ENCODE peak calls at places on chromosomes 7 and 10, in ten cellular contexts. Y is A673; H is naive thymus-derived CD4-positive, alpha-beta T cell; F is psoas muscle; N is keratinocyte; K is endothelial cell of umbilical vein; V is Peyer's patch; C is suprapubic skin; J is right cardiac atrium; X is hepatocyte. T is an unnamed sample. For H3K4me1 and H3K27me3, the result is how much of the 10 kb centered on the place peaks cover.

GRCh38 chr10:37707829-37708578 is 149.4 kb downstream of the ZNF248 start:
- DNase-seq in Y (no peak), H (no peak), F (no peak), N (no peak), K (no peak), V (no peak), C (no peak), J (no peak), X (no peak), T (no peak)

GRCh38 chr10:132436861-132437410 is 39.9 kb downstream of the PWWP2B start:
- DNase-seq in Y (no peak), H (no peak), F (no peak), N (no peak), K (no peak), V (no peak), C (no peak), J (no peak), X (no peak), T (no peak)

GRCh38 chr7:134755422-134756022 is 23.9 kb upstream of the CALD1 start:
- DNase-seq in Y (no peak), H (no peak), F (no peak), N (no peak), K (peak), V (no peak), C (no peak), J (peak), X (peak), T (peak)

GRCh38 chr7:141708053-141708452 is at the start of gene WEE2:
- DNase-seq in Y (no peak), H (no peak), F (no peak), N (no peak), K (no peak), V (no peak), C (no peak), J (no peak), X (no peak), T (no peak)

GRCh38 chr10:601356-601963 is 88.0 kb downstream of the DIP2C start:
- DNase-seq in Y (no peak), H (no peak), F (no peak), N (no peak), K (no peak), V (no peak), C (no peak), J (no peak), X (no peak), T (no peak)

GRCh38 chr7:28293529-28293835 is 112.9 kb upstream of the JAZF1 start:
- DNase-seq in Y (peak), H (no peak), F (no peak), N (no peak), K (no peak), V (no peak), C (no peak), J (no peak), X (no peak), T (no peak)

GRCh38 chr10:126315471-126316177 is 72.7 kb downstream of the ADAM12 start:
- DNase-seq in Y (no peak), H (no peak), F (no peak), N (no peak), K (no peak), V (no peak), C (no peak), J (no peak), X (peak), T (no peak)

GRCh38 chr7:151868805-151869188 is 8.1 kb downstream of the PRKAG2 start:
- DNase-seq in Y (no peak), H (no peak), F (no peak), N (no peak), K (no peak), V (no peak), C (no peak), J (no peak), X (no peak), T (no peak)

GRCh38 chr10:132979491-132980425 is 37.4 kb upstream of the CFAP46 start:
- DNase-seq in Y (no peak), H (no peak), F (no peak), N (no peak), K (no peak), V (peak), C (no peak), J (no peak), X (no peak), T (no peak)

GRCh38 chr10:103498936-103499638 is 5.6 kb downstream of the NEURL1 start:
- DNase-seq in Y (no peak), H (no peak), F (no peak), N (no peak), K (no peak), V (no peak), C (no peak), J (no peak), X (no peak), T (no peak)

GRCh38 chr7:16804674-16805439 is at the start of gene AGR2:
- DNase-seq in Y (no peak), H (no peak), F (no peak), N (peak), K (no peak), V (peak), C (no peak), J (no peak), X (peak), T (no peak)

GRCh38 chr7:33155811-33156210 is 26.4 kb downstream of the BBS9 start:
- DNase-seq in Y (no peak), H (no peak), F (no peak), N (no peak), K (no peak), V (no peak), C (no peak), J (no peak), X (no peak), T (no peak)

GRCh38 chr10:132458595-132459251 is 61.7 kb downstream of the PWWP2B start:
- DNase-seq in Y (peak), H (peak), F (peak), N (no peak), K (peak), V (peak), C (peak), J (peak), X (peak), T (peak)

GRCh38 chr7:116906391-116906790 is 44.0 kb downstream of the CAPZA2 start:
- DNase-seq in Y (no peak), H (no peak), F (no peak), N (no peak), K (no peak), V (no peak), C (no peak), J (no peak), X (no peak), T (no peak)

GRCh38 chr7:151059362-151060112 is at the start of gene SLC4A2:
- DNase-seq in Y (peak), H (peak), F (peak), N (no peak), K (peak), V (peak), C (peak), J (peak), X (peak), T (peak)

GRCh38 chr10:8138471-8138870 is 84.0 kb downstream of the GATA3 start:
- DNase-seq in Y (peak), H (no peak), F (no peak), N (no peak), K (peak), V (no peak), C (no peak), J (no peak), X (no peak), T (no peak)

GRCh38 chr7:30785786-30786185 is 14.6 kb downstream of the MINDY4 start:
- DNase-seq in Y (no peak), H (no peak), F (no peak), N (no peak), K (no peak), V (peak), C (no peak), J (no peak), X (no peak), T (no peak)

GRCh38 chr10:73653701-73654100 is 2.1 kb downstream of the SYNPO2L start:
- DNase-seq in Y (peak), H (no peak), F (no peak), N (no peak), K (no peak), V (no peak), C (no peak), J (no peak), X (no peak), T (no peak)

GRCh38 chr10:71244638-71245419 is 32.5 kb downstream of the UNC5B start:
- DNase-seq in Y (peak), H (no peak), F (peak), N (no peak), K (peak), V (peak), C (no peak), J (peak), X (peak), T (peak)

GRCh38 chr7:136294977-136295376 is 317.8 kb upstream of the MTPN start:
- DNase-seq in Y (no peak), H (no peak), F (no peak), N (no peak), K (no peak), V (no peak), C (no peak), J (no peak), X (no peak), T (no peak)

GRCh38 chr7:64037095-64037494 is 8.1 kb upstream of the ZNF727 start:
- DNase-seq in Y (no peak), H (no peak), F (no peak), N (no peak), K (no peak), V (no peak), C (no peak), J (no peak), X (no peak), T (no peak)

GRCh38 chr7:125136341-125136740 is 206.7 kb upstream of the POT1 start:
- DNase-seq in Y (no peak), H (no peak), F (no peak), N (peak), K (no peak), V (no peak), C (no peak), J (no peak), X (no peak), T (no peak)

GRCh38 chr7:99270702-99271101 is 1.9 kb upstream of the MYH16 start:
- DNase-seq in Y (no peak), H (no peak), F (no peak), N (no peak), K (no peak), V (no peak), C (no peak), J (no peak), X (no peak), T (no peak)

GRCh38 chr7:116779921-116780320 is 82.5 kb upstream of the CAPZA2 start:
- DNase-seq in Y (no peak), H (no peak), F (no peak), N (no peak), K (no peak), V (no peak), C (no peak), J (no peak), X (no peak), T (no peak)

GRCh38 chr7:15967121-15967520 is 280.6 kb upstream of the MEOX2 start:
- DNase-seq in Y (no peak), H (no peak), F (no peak), N (no peak), K (no peak), V (no peak), C (no peak), J (no peak), X (no peak), T (no peak)

GRCh38 chr10:6148251-6148691 is 54.5 kb upstream of the PFKFB3 start:
- DNase-seq in Y (no peak), H (no peak), F (no peak), N (no peak), K (no peak), V (no peak), C (no peak), J (no peak), X (no peak), T (no peak)

GRCh38 chr7:151553356-151553755 is 33.7 kb upstream of the RHEB start:
- DNase-seq in Y (no peak), H (no peak), F (no peak), N (no peak), K (no peak), V (no peak), C (no peak), J (no peak), X (no peak), T (no peak)

GRCh38 chr10:35639651-35640311 is 2.3 kb downstream of the FZD8 start:
- DNase-seq in Y (peak), H (no peak), F (peak), N (no peak), K (peak), V (no peak), C (peak), J (peak), X (peak), T (peak)

GRCh38 chr7:2066251-2066919 is 166.4 kb downstream of the MAD1L1 start:
- DNase-seq in Y (no peak), H (peak), F (no peak), N (no peak), K (no peak), V (no peak), C (no peak), J (no peak), X (no peak), T (peak)

GRCh38 chr7:149558149-149558861 is 60.7 kb upstream of the ZNF746 start:
- DNase-seq in Y (no peak), H (no peak), F (no peak), N (peak), K (no peak), V (no peak), C (no peak), J (no peak), X (no peak), T (no peak)

GRCh38 chr10:87505366-87506113 is 847 bp downstream of the MINPP1 start:
- DNase-seq in Y (peak), H (peak), F (no peak), N (no peak), K (peak), V (peak), C (peak), J (peak), X (peak), T (peak)

GRCh38 chr10:17430647-17431355 is 23.6 kb downstream of the ST8SIA6 start:
- DNase-seq in Y (peak), H (peak), F (peak), N (no peak), K (peak), V (peak), C (no peak), J (peak), X (peak), T (peak)

GRCh38 chr10:93464826-93465388 is 17.2 kb downstream of the MYOF start:
- DNase-seq in Y (no peak), H (no peak), F (no peak), N (no peak), K (peak), V (no peak), C (no peak), J (no peak), X (no peak), T (no peak)

GRCh38 chr7:34452363-34452762 is 205.7 kb upstream of the NPSR1 start:
- DNase-seq in Y (no peak), H (no peak), F (no peak), N (no peak), K (peak), V (no peak), C (no peak), J (no peak), X (no peak), T (no peak)

GRCh38 chr10:23694446-23694920 is 255.6 kb downstream of the OTUD1 start:
- DNase-seq in Y (peak), H (no peak), F (no peak), N (no peak), K (no peak), V (no peak), C (no peak), J (no peak), X (peak), T (no peak)

GRCh38 chr7:72925546-72926120 is 738 bp downstream of the POM121 start:
- DNase-seq in Y (peak), H (no peak), F (no peak), N (no peak), K (peak), V (no peak), C (no peak), J (no peak), X (no peak), T (no peak)

GRCh38 chr10:86688398-86688921 is 20.1 kb downstream of the LDB3 start:
- DNase-seq in Y (peak), H (no peak), F (no peak), N (no peak), K (peak), V (no peak), C (peak), J (peak), X (peak), T (peak)

GRCh38 chr7:116212859-116213258 is 2.5 kb downstream of the TES start:
- DNase-seq in Y (peak), H (no peak), F (no peak), N (no peak), K (peak), V (no peak), C (no peak), J (no peak), X (no peak), T (no peak)

GRCh38 chr7:134186022-134186421 is 58.9 kb downstream of the LRGUK start:
- DNase-seq in Y (no peak), H (no peak), F (no peak), N (no peak), K (no peak), V (no peak), C (no peak), J (no peak), X (no peak), T (no peak)

GRCh38 chr7:139394553-139394952 is 34.9 kb downstream of the LUC7L2 start:
- DNase-seq in Y (no peak), H (peak), F (no peak), N (no peak), K (no peak), V (no peak), C (no peak), J (no peak), X (no peak), T (no peak)

GRCh38 chr10:18650618-18651017 is 769 bp downstream of the NSUN6 start:
- DNase-seq in Y (no peak), H (no peak), F (no peak), N (no peak), K (peak), V (no peak), C (no peak), J (no peak), X (no peak), T (no peak)

GRCh38 chr10:18647945-18648344 is 3.4 kb downstream of the NSUN6 start:
- DNase-seq in Y (no peak), H (no peak), F (no peak), N (no peak), K (no peak), V (no peak), C (no peak), J (no peak), X (no peak), T (no peak)

GRCh38 chr10:18651324-18652007 is at the start of gene NSUN6:
- DNase-seq in Y (peak), H (peak), F (peak), N (no peak), K (peak), V (peak), C (peak), J (peak), X (peak), T (peak)

GRCh38 chr10:18647151-18647550 is 4.2 kb downstream of the NSUN6 start:
- DNase-seq in Y (no peak), H (no peak), F (no peak), N (no peak), K (no peak), V (no peak), C (no peak), J (no peak), X (no peak), T (no peak)

GRCh38 chr10:18649364-18649959 is 1.9 kb downstream of the NSUN6 start:
- DNase-seq in Y (no peak), H (no peak), F (no peak), N (no peak), K (no peak), V (no peak), C (no peak), J (no peak), X (no peak), T (no peak)
- H3K4me3 ChIP-seq in Y (peak), H (no peak), F (no peak), N (peak), K (no peak), V (no peak), C (no peak), J (no peak), X (peak), T (peak)

GRCh38 chr10:11224321-11224720 is 206.6 kb downstream of the CELF2 start:
- DNase-seq in Y (no peak), H (no peak), F (no peak), N (no peak), K (no peak), V (no peak), C (no peak), J (no peak), X (no peak), T (no peak)
- H3K4me1 ChIP-seq in Y (under half), H (half or more), F (under half), N (under half), K (under half), V (under half), C (under half), J (under half), X (under half), T (under half)

GRCh38 chr7:157006829-157007469 is 3.5 kb downstream of the MNX1 start:
- DNase-seq in Y (no peak), H (no peak), F (no peak), N (no peak), K (no peak), V (no peak), C (peak), J (no peak), X (no peak), T (no peak)
- H3K27me3 ChIP-seq in Y (half or more), H (under half), F (half or more), N (half or more), K (half or more), V (under half), C (half or more), J (under half), X (half or more), T (half or more)

GRCh38 chr10:117553815-117554172 is 11.2 kb downstream of the EMX2 start:
- DNase-seq in Y (no peak), H (no peak), F (no peak), N (no peak), K (no peak), V (no peak), C (no peak), J (no peak), X (no peak), T (no peak)
- H3K4me3 ChIP-seq in Y (no peak), H (no peak), F (peak), N (peak), K (no peak), V (no peak), C (peak), J (no peak), X (no peak), T (no peak)

DNA sequence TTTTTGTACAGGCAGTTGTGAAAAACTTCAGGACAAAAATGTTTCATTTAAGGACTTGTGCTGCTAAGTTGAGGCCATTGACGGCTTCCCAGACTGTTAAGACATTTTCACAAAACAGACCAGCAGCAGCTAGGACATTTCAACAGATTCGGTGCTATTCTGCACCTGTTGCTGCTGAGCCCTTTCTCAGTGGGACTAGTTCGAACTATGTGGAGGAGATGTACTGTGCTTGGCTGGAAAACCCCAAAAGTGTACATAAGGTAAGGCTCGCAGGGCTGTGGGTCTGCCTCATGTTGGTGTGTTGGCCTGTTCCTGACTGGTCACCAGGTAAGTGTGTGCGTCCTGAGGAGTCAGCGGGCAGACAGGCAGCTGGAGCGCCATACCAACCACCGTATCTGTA is 17.9 kb downstream of the OGDH start:
- DNase-seq in Y (no peak), H (no peak), F (no peak), N (no peak), K (no peak), V (no peak), C (no peak), J (no peak), X (no peak), T (no peak)
- H3K4me1 ChIP-seq in Y (under half), H (half or more), F (under half), N (under half), K (under half), V (under half), C (under half), J (under half), X (under half), T (under half)

T was measured in BE2C.